ENCODE peak calls at places on chromosome 21, in six cellular contexts. One of them, this sample, is unnamed.

GRCh38 chr21:42784276-42784675 is 95.1 kb downstream of the WDR4 start:
- DNase-seq in activated CD8-positive, alpha-beta memory T cell treated with anti-CD3 and anti-CD28 coated beads for 1 hour: no peak
- DNase-seq in choroid plexus epithelial cell: no peak
- DNase-seq in RPMI7951: no peak
- DNase-seq in AG09309: no peak
- DNase-seq in mesenteric fat pad: no peak
- DNase-seq in this sample: no peak

GRCh38 chr21:31604591-31605190 is 54.8 kb upstream of the SOD1 start:
- DNase-seq in activated CD8-positive, alpha-beta memory T cell treated with anti-CD3 and anti-CD28 coated beads for 1 hour: peak
- DNase-seq in choroid plexus epithelial cell: peak
- DNase-seq in RPMI7951: peak
- DNase-seq in AG09309: peak
- DNase-seq in mesenteric fat pad: no peak
- DNase-seq in this sample: peak

GRCh38 chr21:26471116-26471505 is 102.0 kb downstream of the CYYR1 start:
- DNase-seq in activated CD8-positive, alpha-beta memory T cell treated with anti-CD3 and anti-CD28 coated beads for 1 hour: no peak
- DNase-seq in choroid plexus epithelial cell: no peak
- DNase-seq in RPMI7951: no peak
- DNase-seq in AG09309: no peak
- DNase-seq in mesenteric fat pad: no peak
- DNase-seq in this sample: no peak

GRCh38 chr21:45834026-45834715 is 147.4 kb upstream of the COL6A1 start:
- DNase-seq in activated CD8-positive, alpha-beta memory T cell treated with anti-CD3 and anti-CD28 coated beads for 1 hour: no peak
- DNase-seq in choroid plexus epithelial cell: no peak
- DNase-seq in RPMI7951: no peak
- DNase-seq in AG09309: no peak
- DNase-seq in mesenteric fat pad: peak
- DNase-seq in this sample: no peak

GRCh38 chr21:45618287-45618686 is 25.2 kb upstream of the PCBP3 start:
- DNase-seq in activated CD8-positive, alpha-beta memory T cell treated with anti-CD3 and anti-CD28 coated beads for 1 hour: no peak
- DNase-seq in choroid plexus epithelial cell: no peak
- DNase-seq in RPMI7951: peak
- DNase-seq in AG09309: no peak
- DNase-seq in mesenteric fat pad: peak
- DNase-seq in this sample: peak

GRCh38 chr21:38810826-38811164 is 5.1 kb downstream of the ETS2 start:
- DNase-seq in activated CD8-positive, alpha-beta memory T cell treated with anti-CD3 and anti-CD28 coated beads for 1 hour: no peak
- DNase-seq in choroid plexus epithelial cell: no peak
- DNase-seq in RPMI7951: no peak
- DNase-seq in AG09309: no peak
- DNase-seq in mesenteric fat pad: no peak
- DNase-seq in this sample: no peak

GRCh38 chr21:42599486-42599885 is 53.9 kb upstream of the PDE9A start:
- DNase-seq in activated CD8-positive, alpha-beta memory T cell treated with anti-CD3 and anti-CD28 coated beads for 1 hour: no peak
- DNase-seq in choroid plexus epithelial cell: no peak
- DNase-seq in RPMI7951: no peak
- DNase-seq in AG09309: no peak
- DNase-seq in mesenteric fat pad: peak
- DNase-seq in this sample: no peak

GRCh38 chr21:38768385-38769071 is 37.2 kb upstream of the ETS2 start:
- DNase-seq in activated CD8-positive, alpha-beta memory T cell treated with anti-CD3 and anti-CD28 coated beads for 1 hour: no peak
- DNase-seq in choroid plexus epithelial cell: peak
- DNase-seq in RPMI7951: peak
- DNase-seq in AG09309: no peak
- DNase-seq in mesenteric fat pad: no peak
- DNase-seq in this sample: peak

GRCh38 chr21:31660134-31660565 is 657 bp downstream of the SOD1 start:
- DNase-seq in activated CD8-positive, alpha-beta memory T cell treated with anti-CD3 and anti-CD28 coated beads for 1 hour: no peak
- DNase-seq in choroid plexus epithelial cell: peak
- DNase-seq in RPMI7951: peak
- DNase-seq in AG09309: no peak
- DNase-seq in mesenteric fat pad: no peak
- DNase-seq in this sample: peak